ENCODE peak calls at places on chromosomes 7 and 10, in ten cellular contexts. One of them, this sample, is unnamed.
A peak's percentile ranks its signal among the peaks of the same experiment; 100 is the strongest.

GRCh38 chr7:27202741-27203134 is 2.8 kb upstream of the HOXA13 start:
- DNase-seq in NT2/D1: no peak
- DNase-seq in mesendoderm: no peak
- DNase-seq in kidney: no peak
- DNase-seq in fibroblast of lung: no peak
- DNase-seq in endothelial cell of umbilical vein: no peak
- DNase-seq in MM.1S: no peak
- DNase-seq in adipocyte: no peak
- DNase-seq in neuronal stem cell: no peak
- DNase-seq in DND-41: no peak
- DNase-seq in this sample: peak; percentile 35

GRCh38 chr7:90446137-90446899 is 23.1 kb upstream of the PTTG1IP2 start:
- DNase-seq in MM.1S: no peak
- DNase-seq in neuronal stem cell: no peak
- DNase-seq in DND-41: no peak
- DNase-seq in NT2/D1: no peak
- DNase-seq in mesendoderm: peak; percentile 8
- DNase-seq in kidney: no peak
- DNase-seq in fibroblast of lung: no peak
- DNase-seq in endothelial cell of umbilical vein: no peak
- DNase-seq in adipocyte: no peak
- DNase-seq in this sample: no peak

GRCh38 chr7:43726466-43726865 is 2.9 kb downstream of the COA1 start:
- DNase-seq in adipocyte: no peak
- DNase-seq in endothelial cell of umbilical vein: no peak
- DNase-seq in kidney: no peak
- DNase-seq in NT2/D1: no peak
- DNase-seq in MM.1S: no peak
- DNase-seq in neuronal stem cell: no peak
- DNase-seq in mesendoderm: no peak
- DNase-seq in fibroblast of lung: peak; percentile 68
- DNase-seq in DND-41: no peak
- DNase-seq in this sample: no peak

GRCh38 chr10:33353334-33353733 is 18.9 kb upstream of the NRP1 start:
- DNase-seq in fibroblast of lung: no peak
- DNase-seq in adipocyte: no peak
- DNase-seq in neuronal stem cell: no peak
- DNase-seq in DND-41: no peak
- DNase-seq in mesendoderm: no peak
- DNase-seq in MM.1S: no peak
- DNase-seq in NT2/D1: no peak
- DNase-seq in kidney: no peak
- DNase-seq in endothelial cell of umbilical vein: no peak
- DNase-seq in this sample: no peak

GRCh38 chr7:151803841-151804240 is 73.1 kb downstream of the PRKAG2 start:
- DNase-seq in DND-41: no peak
- DNase-seq in kidney: no peak
- DNase-seq in NT2/D1: no peak
- DNase-seq in MM.1S: no peak
- DNase-seq in adipocyte: no peak
- DNase-seq in mesendoderm: no peak
- DNase-seq in fibroblast of lung: no peak
- DNase-seq in endothelial cell of umbilical vein: no peak
- DNase-seq in neuronal stem cell: no peak
- DNase-seq in this sample: no peak

GRCh38 chr7:149161241-149161848 is 14.1 kb downstream of the ZNF398 start:
- DNase-seq in adipocyte: no peak
- DNase-seq in neuronal stem cell: no peak
- DNase-seq in kidney: no peak
- DNase-seq in mesendoderm: no peak
- DNase-seq in DND-41: no peak
- DNase-seq in MM.1S: no peak
- DNase-seq in NT2/D1: no peak
- DNase-seq in fibroblast of lung: peak; percentile 12
- DNase-seq in endothelial cell of umbilical vein: peak; percentile 7
- DNase-seq in this sample: no peak

GRCh38 chr7:34158311-34158710 is 253.0 kb downstream of the BMPER start:
- DNase-seq in endothelial cell of umbilical vein: no peak
- DNase-seq in NT2/D1: no peak
- DNase-seq in kidney: no peak
- DNase-seq in adipocyte: no peak
- DNase-seq in MM.1S: no peak
- DNase-seq in fibroblast of lung: no peak
- DNase-seq in neuronal stem cell: no peak
- DNase-seq in mesendoderm: no peak
- DNase-seq in DND-41: no peak
- DNase-seq in this sample: no peak

GRCh38 chr10:69479241-69479730 is 28.0 kb downstream of the TSPAN15 start:
- DNase-seq in neuronal stem cell: no peak
- DNase-seq in MM.1S: no peak
- DNase-seq in kidney: peak; percentile 66
- DNase-seq in NT2/D1: no peak
- DNase-seq in endothelial cell of umbilical vein: peak; percentile 57
- DNase-seq in DND-41: no peak
- DNase-seq in mesendoderm: no peak
- DNase-seq in adipocyte: no peak
- DNase-seq in fibroblast of lung: no peak
- DNase-seq in this sample: no peak

GRCh38 chr7:138739859-138740258 is 38.7 kb upstream of the SVOPL start:
- DNase-seq in mesendoderm: no peak
- DNase-seq in neuronal stem cell: no peak
- DNase-seq in adipocyte: no peak
- DNase-seq in fibroblast of lung: no peak
- DNase-seq in endothelial cell of umbilical vein: no peak
- DNase-seq in NT2/D1: no peak
- DNase-seq in MM.1S: no peak
- DNase-seq in DND-41: no peak
- DNase-seq in kidney: peak; percentile 15
- DNase-seq in this sample: no peak

GRCh38 chr10:53597835-53598251 is 825.3 kb upstream of the MBL2 start:
- DNase-seq in NT2/D1: peak; percentile 50
- DNase-seq in adipocyte: no peak
- DNase-seq in endothelial cell of umbilical vein: no peak
- DNase-seq in kidney: no peak
- DNase-seq in mesendoderm: peak; percentile 97
- DNase-seq in fibroblast of lung: peak; percentile 69
- DNase-seq in neuronal stem cell: peak; percentile 20
- DNase-seq in MM.1S: no peak
- DNase-seq in DND-41: no peak
- DNase-seq in this sample: no peak

GRCh38 chr7:74064696-74065095 is 18.9 kb upstream of the LIMK1 start:
- DNase-seq in adipocyte: no peak
- DNase-seq in MM.1S: no peak
- DNase-seq in fibroblast of lung: no peak
- DNase-seq in neuronal stem cell: no peak
- DNase-seq in kidney: no peak
- DNase-seq in endothelial cell of umbilical vein: no peak
- DNase-seq in NT2/D1: no peak
- DNase-seq in mesendoderm: no peak
- DNase-seq in DND-41: no peak
- DNase-seq in this sample: no peak

GRCh38 chr10:90935581-90936292 is 14.8 kb upstream of the ANKRD1 start:
- DNase-seq in kidney: no peak
- DNase-seq in neuronal stem cell: no peak
- DNase-seq in NT2/D1: no peak
- DNase-seq in MM.1S: no peak
- DNase-seq in mesendoderm: no peak
- DNase-seq in adipocyte: no peak
- DNase-seq in endothelial cell of umbilical vein: peak; percentile 36
- DNase-seq in fibroblast of lung: peak; percentile 45
- DNase-seq in DND-41: peak; percentile 56
- DNase-seq in this sample: no peak

GRCh38 chr10:73060738-73061635 is 35.7 kb downstream of the P4HA1 start:
- DNase-seq in mesendoderm: peak; percentile 40
- DNase-seq in kidney: no peak
- DNase-seq in neuronal stem cell: peak; percentile 6
- DNase-seq in endothelial cell of umbilical vein: peak; percentile 59
- DNase-seq in fibroblast of lung: no peak
- DNase-seq in MM.1S: peak; percentile 73
- DNase-seq in adipocyte: peak; percentile 46
- DNase-seq in NT2/D1: peak; percentile 9
- DNase-seq in DND-41: no peak
- DNase-seq in this sample: no peak

GRCh38 chr10:5531558-5532230 is 6.9 kb downstream of the CALML3 start:
- DNase-seq in adipocyte: no peak
- DNase-seq in mesendoderm: no peak
- DNase-seq in NT2/D1: no peak
- DNase-seq in neuronal stem cell: no peak
- DNase-seq in DND-41: no peak
- DNase-seq in kidney: peak; percentile 24
- DNase-seq in endothelial cell of umbilical vein: no peak
- DNase-seq in MM.1S: no peak
- DNase-seq in fibroblast of lung: no peak
- DNase-seq in this sample: no peak

GRCh38 chr7:2143981-2144595 is 88.7 kb downstream of the MAD1L1 start:
- DNase-seq in DND-41: no peak
- DNase-seq in fibroblast of lung: no peak
- DNase-seq in kidney: no peak
- DNase-seq in endothelial cell of umbilical vein: no peak
- DNase-seq in MM.1S: no peak
- DNase-seq in NT2/D1: no peak
- DNase-seq in neuronal stem cell: no peak
- DNase-seq in adipocyte: no peak
- DNase-seq in mesendoderm: no peak
- DNase-seq in this sample: no peak

GRCh38 chr10:3192856-3193635 is 20.5 kb upstream of the PITRM1 start:
- DNase-seq in adipocyte: peak; percentile 92
- DNase-seq in mesendoderm: peak; percentile 45
- DNase-seq in endothelial cell of umbilical vein: peak; percentile 75
- DNase-seq in NT2/D1: no peak
- DNase-seq in neuronal stem cell: peak; percentile 50
- DNase-seq in MM.1S: peak; percentile 55
- DNase-seq in fibroblast of lung: peak; percentile 48
- DNase-seq in kidney: no peak
- DNase-seq in DND-41: peak; percentile 59
- DNase-seq in this sample: peak; percentile 74

GRCh38 chr10:131975003-131975402 is 6.7 kb downstream of the BNIP3 start:
- DNase-seq in DND-41: no peak
- DNase-seq in NT2/D1: no peak
- DNase-seq in mesendoderm: no peak
- DNase-seq in endothelial cell of umbilical vein: no peak
- DNase-seq in MM.1S: no peak
- DNase-seq in fibroblast of lung: no peak
- DNase-seq in adipocyte: no peak
- DNase-seq in kidney: no peak
- DNase-seq in neuronal stem cell: no peak
- DNase-seq in this sample: no peak
- H3K9ac ChIP-seq in DND-41: no peak overlapping the region
- H3K9ac ChIP-seq in NT2/D1: no peak overlapping the region
- H3K9ac ChIP-seq in mesendoderm: no peak overlapping the region
- H3K9ac ChIP-seq in endothelial cell of umbilical vein: no peak overlapping the region
- H3K9ac ChIP-seq in MM.1S: no peak overlapping the region
- H3K9ac ChIP-seq in fibroblast of lung: no peak overlapping the region
- H3K9ac ChIP-seq in adipocyte: no peak overlapping the region
- H3K9ac ChIP-seq in kidney: no peak overlapping the region
- H3K9ac ChIP-seq in neuronal stem cell: no peak overlapping the region
- H3K9ac ChIP-seq in this sample: no peak overlapping the region

GRCh38 chr7:155001756-155002410 is 1.0 kb downstream of the PAXIP1 start:
- DNase-seq in MM.1S: no peak
- DNase-seq in mesendoderm: no peak
- DNase-seq in DND-41: peak; percentile 22
- DNase-seq in kidney: no peak
- DNase-seq in endothelial cell of umbilical vein: peak; percentile 28
- DNase-seq in NT2/D1: no peak
- DNase-seq in neuronal stem cell: no peak
- DNase-seq in fibroblast of lung: peak; percentile 3
- DNase-seq in adipocyte: peak; percentile 34
- DNase-seq in this sample: no peak
- H3K9ac ChIP-seq in MM.1S: peak overlapping the region; percentile 64
- H3K9ac ChIP-seq in mesendoderm: peak overlapping the region; percentile 78
- H3K9ac ChIP-seq in DND-41: peak overlapping the region; percentile 99
- H3K9ac ChIP-seq in kidney: peak overlapping the region; percentile 58
- H3K9ac ChIP-seq in endothelial cell of umbilical vein: peak overlapping the region; percentile 60
- H3K9ac ChIP-seq in NT2/D1: peak overlapping the region; percentile 80
- H3K9ac ChIP-seq in neuronal stem cell: peak overlapping the region; percentile 94
- H3K9ac ChIP-seq in fibroblast of lung: peak overlapping the region; percentile 76
- H3K9ac ChIP-seq in adipocyte: peak overlapping the region; percentile 84
- H3K9ac ChIP-seq in this sample: peak overlapping the region; percentile 63

DNA sequence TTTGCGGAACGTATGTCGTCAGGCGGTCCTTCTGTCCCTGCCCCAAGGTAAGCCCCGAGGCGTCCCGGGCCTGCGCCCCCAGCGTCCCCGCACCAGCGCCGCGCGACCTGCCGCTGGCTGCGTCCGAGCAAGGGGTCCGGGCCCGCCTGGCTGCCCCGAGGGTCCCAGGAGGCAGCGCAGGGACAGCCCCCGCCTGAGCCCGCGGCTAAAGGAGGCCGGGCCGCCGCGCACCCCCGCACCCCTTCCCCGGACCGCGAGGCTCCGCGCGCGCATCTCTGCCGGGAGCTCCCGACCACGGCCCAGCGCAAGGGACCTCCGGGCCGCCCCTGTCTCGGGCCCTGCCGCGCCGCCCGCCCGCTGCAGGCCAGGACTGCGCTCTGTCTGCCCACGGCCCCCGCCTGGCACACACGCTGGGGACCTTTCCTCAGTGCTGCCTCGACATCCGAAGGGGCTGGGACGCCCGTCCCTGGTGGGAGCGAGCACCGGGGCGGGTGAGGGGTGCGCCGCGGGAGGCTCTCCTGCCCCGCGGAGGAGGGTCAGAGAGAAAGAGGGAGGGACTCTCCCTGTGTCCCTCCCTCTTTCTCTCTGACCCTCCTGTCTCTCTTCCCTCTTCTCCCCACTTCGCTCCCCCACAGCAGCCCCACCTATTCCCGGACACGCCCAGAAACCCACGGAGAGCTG is 25.0 kb downstream of the SHH start:
- DNase-seq in MM.1S: no peak
- DNase-seq in mesendoderm: no peak
- DNase-seq in NT2/D1: no peak
- DNase-seq in fibroblast of lung: peak; percentile 7
- DNase-seq in kidney: no peak
- DNase-seq in neuronal stem cell: no peak
- DNase-seq in adipocyte: peak; percentile 42
- DNase-seq in endothelial cell of umbilical vein: no peak
- DNase-seq in DND-41: no peak
- DNase-seq in this sample: no peak
- H3K9ac ChIP-seq in MM.1S: no peak overlapping the region
- H3K9ac ChIP-seq in mesendoderm: peak overlapping the region; percentile 63
- H3K9ac ChIP-seq in NT2/D1: peak overlapping the region; percentile 64
- H3K9ac ChIP-seq in fibroblast of lung: peak overlapping the region; percentile 53
- H3K9ac ChIP-seq in kidney: no peak overlapping the region
- H3K9ac ChIP-seq in neuronal stem cell: peak overlapping the region; percentile 81
- H3K9ac ChIP-seq in adipocyte: peak overlapping the region; percentile 72
- H3K9ac ChIP-seq in endothelial cell of umbilical vein: no peak overlapping the region
- H3K9ac ChIP-seq in DND-41: no peak overlapping the region
- H3K9ac ChIP-seq in this sample: no peak overlapping the region

DNA sequence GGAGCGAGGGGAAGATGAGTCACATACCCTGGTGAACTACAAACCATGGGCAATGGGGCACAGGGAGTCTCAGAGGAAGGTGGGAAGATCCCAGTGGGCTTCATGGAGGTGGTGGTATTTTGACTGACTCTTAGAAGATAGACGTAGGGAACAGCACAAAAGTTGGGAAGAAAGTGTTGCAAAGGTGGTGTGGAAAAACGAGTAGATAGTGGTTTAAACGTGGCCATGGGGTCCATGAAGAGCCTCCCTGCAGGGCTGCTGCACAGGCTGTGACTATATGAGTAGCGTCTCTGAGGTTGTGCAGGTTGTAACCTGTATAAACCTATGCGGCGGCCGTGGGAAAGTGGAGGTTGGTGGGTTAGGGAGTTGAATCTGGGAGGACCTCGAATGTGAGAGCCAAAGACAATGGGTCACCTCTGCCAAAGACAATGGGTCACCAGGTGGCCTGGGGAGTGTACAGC is 13.8 kb downstream of the LZTS2 start:
- DNase-seq in endothelial cell of umbilical vein: no peak
- DNase-seq in fibroblast of lung: no peak
- DNase-seq in MM.1S: no peak
- DNase-seq in NT2/D1: no peak
- DNase-seq in mesendoderm: no peak
- DNase-seq in DND-41: no peak
- DNase-seq in kidney: no peak
- DNase-seq in adipocyte: no peak
- DNase-seq in neuronal stem cell: no peak
- DNase-seq in this sample: no peak
- H3K9ac ChIP-seq in endothelial cell of umbilical vein: no peak overlapping the region
- H3K9ac ChIP-seq in fibroblast of lung: no peak overlapping the region
- H3K9ac ChIP-seq in MM.1S: no peak overlapping the region
- H3K9ac ChIP-seq in NT2/D1: no peak overlapping the region
- H3K9ac ChIP-seq in mesendoderm: no peak overlapping the region
- H3K9ac ChIP-seq in DND-41: no peak overlapping the region
- H3K9ac ChIP-seq in kidney: no peak overlapping the region
- H3K9ac ChIP-seq in adipocyte: peak overlapping the region; percentile 36
- H3K9ac ChIP-seq in neuronal stem cell: no peak overlapping the region
- H3K9ac ChIP-seq in this sample: no peak overlapping the region